ENCODE peak calls at places on chromosomes 11 and 22, in five cellular contexts. Q is spleen, O is transverse colon, I is IMR-90, F is lower leg skin. B is an unnamed sample.
A peak's percentile ranks its signal among the peaks of the same experiment; 100 is the strongest.

GRCh38 chr22:27718186-27719032 is 83.1 kb downstream of the MN1 start:
- DNase-seq in Q (peak; percentile 58), O (peak; percentile 57), I (peak; percentile 98), F (peak; percentile 84), B (peak; percentile 73)

GRCh38 chr11:46363455-46363920 is 16.2 kb downstream of the DGKZ start:
- DNase-seq in Q (peak; percentile 79), O (no peak), I (peak; percentile 33), F (no peak), B (peak; percentile 97)

GRCh38 chr11:1345752-1346513 is 36.5 kb upstream of the TOLLIP start:
- DNase-seq in Q (peak; percentile 43), O (no peak), I (no peak), F (no peak), B (no peak)

GRCh38 chr11:55895216-55895615 is 12.1 kb downstream of the TRIM51 start:
- DNase-seq in Q (no peak), O (no peak), I (no peak), F (no peak), B (no peak)

GRCh38 chr11:1888811-1889526 is 2.7 kb downstream of the PRR33 start:
- DNase-seq in Q (peak; percentile 93), O (peak; percentile 39), I (no peak), F (no peak), B (no peak)

GRCh38 chr11:13440100-13440855 is 22.7 kb downstream of the BTBD10 start:
- DNase-seq in Q (no peak), O (peak; percentile 27), I (peak; percentile 97), F (peak; percentile 20), B (peak; percentile 12)

GRCh38 chr22:38317995-38318715 is 922 bp upstream of the CSNK1E start:
- DNase-seq in Q (no peak), O (peak; percentile 85), I (peak; percentile 93), F (peak; percentile 78), B (peak; percentile 95)

GRCh38 chr11:65353376-65353775 is 1.2 kb upstream of the TIGD3 start:
- DNase-seq in Q (no peak), O (no peak), I (no peak), F (no peak), B (no peak)

GRCh38 chr11:70467196-70468085 is 69.1 kb downstream of the CTTN start:
- DNase-seq in Q (peak; percentile 75), O (peak; percentile 58), I (peak; percentile 39), F (peak; percentile 43), B (peak; percentile 50)

GRCh38 chr22:21754523-21755128 is 19.0 kb upstream of the YPEL1 start:
- DNase-seq in Q (peak; percentile 75), O (no peak), I (peak; percentile 12), F (no peak), B (no peak)

GRCh38 chr11:18285841-18286240 is 19.8 kb downstream of the SAA1 start:
- DNase-seq in Q (no peak), O (no peak), I (peak; percentile 39), F (no peak), B (no peak)

GRCh38 chr22:46971141-46971775 is 208.8 kb downstream of the TBC1D22A start:
- DNase-seq in Q (no peak), O (no peak), I (peak; percentile 83), F (peak; percentile 32), B (no peak)

GRCh38 chr22:41092847-41093371 is 517 bp downstream of the EP300 start:
- DNase-seq in Q (peak; percentile 87), O (peak; percentile 47), I (peak; percentile 20), F (no peak), B (peak; percentile 30)

GRCh38 chr11:57116654-57117053 is 65.1 kb upstream of the LRRC55 start:
- DNase-seq in Q (no peak), O (peak; percentile 38), I (peak; percentile 44), F (peak; percentile 21), B (no peak)

GRCh38 chr22:46162285-46162684 is 12.0 kb downstream of the PPARA start:
- DNase-seq in Q (no peak), O (no peak), I (no peak), F (no peak), B (no peak)

GRCh38 chr11:121134758-121135312 is 33.8 kb downstream of the TECTA start:
- DNase-seq in Q (no peak), O (no peak), I (no peak), F (no peak), B (no peak)

GRCh38 chr22:20507253-20508066 is at the start of gene MED15:
- DNase-seq in Q (peak; percentile 98), O (peak; percentile 93), I (peak; percentile 89), F (peak; percentile 87), B (no peak)

GRCh38 chr11:118306556-118306955 is 2.0 kb downstream of the CD3E start:
- DNase-seq in Q (no peak), O (no peak), I (no peak), F (no peak), B (no peak)

GRCh38 chr22:46781291-46781690 is 18.8 kb downstream of the TBC1D22A start:
- DNase-seq in Q (peak; percentile 40), O (no peak), I (no peak), F (no peak), B (no peak)

GRCh38 chr11:65439331-65440181 is 17.0 kb downstream of the NEAT1 start:
- DNase-seq in Q (no peak), O (no peak), I (peak; percentile 48), F (no peak), B (no peak)

GRCh38 chr11:134252539-134253188 is 488 bp downstream of the THYN1 start:
- DNase-seq in Q (peak; percentile 82), O (no peak), I (peak; percentile 57), F (no peak), B (no peak)

GRCh38 chr11:47577460-47578041 is 1.2 kb downstream of the KBTBD4 start:
- DNase-seq in Q (peak; percentile 62), O (no peak), I (no peak), F (no peak), B (no peak)

GRCh38 chr11:65538915-65539374 is 14.1 kb downstream of the SCYL1 start:
- DNase-seq in Q (peak; percentile 81), O (no peak), I (no peak), F (no peak), B (no peak)

GRCh38 chr11:7499046-7499445 is 13.7 kb downstream of the OLFML1 start:
- DNase-seq in Q (no peak), O (no peak), I (no peak), F (no peak), B (no peak)

GRCh38 chr11:12769834-12770345 is 95.7 kb downstream of the TEAD1 start:
- DNase-seq in Q (no peak), O (no peak), I (peak; percentile 75), F (no peak), B (peak; percentile 34)

GRCh38 chr11:114077482-114078305 is 18.2 kb downstream of the ZBTB16 start:
- DNase-seq in Q (no peak), O (peak; percentile 51), I (no peak), F (no peak), B (no peak)

GRCh38 chr22:26671317-26672059 is 14.1 kb downstream of the MIAT start:
- DNase-seq in Q (peak; percentile 93), O (peak; percentile 60), I (no peak), F (peak; percentile 51), B (no peak)

GRCh38 chr11:94885133-94885532 is 88.2 kb downstream of the CWC15 start:
- DNase-seq in Q (no peak), O (no peak), I (no peak), F (no peak), B (no peak)

GRCh38 chr22:31923761-31924160 is 20.6 kb upstream of the YWHAH start:
- DNase-seq in Q (no peak), O (no peak), I (no peak), F (no peak), B (no peak)

GRCh38 chr11:128985880-128986279 is 43.2 kb upstream of the TP53AIP1 start:
- DNase-seq in Q (no peak), O (no peak), I (no peak), F (no peak), B (no peak)

GRCh38 chr22:40279017-40279416 is 67.3 kb upstream of the ADSL start:
- DNase-seq in Q (no peak), O (no peak), I (no peak), F (no peak), B (no peak)

GRCh38 chr22:42801537-42802165 is 55.4 kb downstream of the ARFGAP3 start:
- DNase-seq in Q (no peak), O (no peak), I (no peak), F (no peak), B (no peak)

GRCh38 chr11:31366795-31367194 is 2.7 kb downstream of the DCDC1 start:
- DNase-seq in Q (no peak), O (no peak), I (no peak), F (no peak), B (no peak)

GRCh38 chr11:31369348-31370329 is at the start of the genes DCDC1 and DNAJC24:
- DNase-seq in Q (peak; percentile 97), O (peak; percentile 93), I (peak; percentile 91), F (peak; percentile 87), B (peak; percentile 52)
- TF ChIP-seq POLR2A in Q (peak; percentile 34), O (peak; percentile 56), I (peak; percentile 56), F (no peak), B (peak; percentile 84)

GRCh38 chr11:17077520-17078401 is at the start of gene RPS13:
- DNase-seq in Q (peak; percentile 98), O (peak; percentile 97), I (peak; percentile 99), F (peak; percentile 97), B (peak; percentile 92)
- TF ChIP-seq POLR2A in Q (peak; percentile 48), O (peak; percentile 92), I (peak; percentile 96), F (no peak), B (peak; percentile 93)

GRCh38 chr11:64207247-64208085 is 945 bp downstream of the FERMT3 start:
- DNase-seq in Q (peak; percentile 96), O (peak; percentile 74), I (peak; percentile 78), F (peak; percentile 58), B (peak; percentile 72)
- TF ChIP-seq POLR2A in Q (no peak), O (peak; percentile 21), I (no peak), F (no peak), B (peak; percentile 20)

DNA sequence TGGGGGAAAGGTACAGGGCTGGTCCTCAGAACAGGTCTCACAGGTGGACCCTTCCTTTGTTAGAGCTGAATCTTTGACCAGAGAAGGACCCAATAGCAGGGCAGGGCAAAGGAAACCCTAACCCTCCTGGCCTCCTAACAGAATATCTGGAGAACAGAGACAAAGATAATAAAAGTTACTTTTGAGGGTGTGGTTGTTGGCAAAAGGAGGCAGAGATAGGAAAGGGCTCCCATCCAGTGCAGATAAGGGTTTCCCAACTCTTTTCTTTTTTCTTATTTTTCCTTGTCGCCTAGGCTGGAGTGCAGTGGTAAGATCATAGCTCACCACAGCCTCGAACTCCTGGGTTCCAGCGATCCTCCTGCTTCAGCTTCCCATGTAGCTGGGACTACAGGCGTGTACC is 11.9 kb downstream of the PCSK7 start:
- DNase-seq in Q (no peak), O (no peak), I (no peak), F (no peak), B (no peak)
- TF ChIP-seq POLR2A in Q (no peak), O (no peak), I (no peak), F (no peak), B (no peak)

DNA sequence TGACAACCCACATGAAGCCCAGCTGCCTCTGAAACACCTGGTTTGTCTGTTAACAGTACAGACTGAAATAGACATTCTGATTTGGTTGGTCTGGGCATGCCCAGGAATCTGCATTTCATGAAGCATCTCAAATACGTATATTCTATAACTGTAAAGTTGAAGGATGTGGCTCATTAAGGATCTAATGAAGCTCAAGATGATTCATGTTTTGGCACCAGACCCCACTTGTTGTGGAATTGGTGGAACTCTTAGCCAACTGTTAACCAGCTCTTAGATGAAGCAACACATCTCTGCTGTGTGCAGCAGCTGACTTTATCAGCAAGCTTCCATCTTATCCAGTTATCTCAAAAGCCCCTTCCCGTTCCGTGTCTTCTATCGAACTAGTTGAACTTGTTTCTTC is 232.2 kb downstream of the INSC start:
- DNase-seq in Q (no peak), O (no peak), I (no peak), F (no peak), B (no peak)
- TF ChIP-seq POLR2A in Q (no peak), O (no peak), I (no peak), F (no peak), B (no peak)

GRCh38 chr11:61294717-61295595 is at the start of gene VWCE:
- DNase-seq in Q (peak; percentile 92), O (peak; percentile 38), I (peak; percentile 41), F (no peak), B (peak; percentile 49)
- TF ChIP-seq POLR2A in Q (no peak), O (no peak), I (no peak), F (no peak), B (no peak)